ENCODE peak calls at places on chromosomes 7 and 10, in four cellular contexts. J, K, P and N are unnamed samples.

GRCh38 chr10:72076756-72077155 is 11.6 kb downstream of the SPOCK2 start:
- DNase-seq in K (no peak), J (no peak), P (no peak), N (no peak)

GRCh38 chr7:44921607-44922350 is 36.4 kb upstream of the PURB start:
- DNase-seq in K (peak; percentile 66), P (peak; percentile 99), J (peak; percentile 70), N (peak; percentile 71)

GRCh38 chr10:112988839-112989406 is 38.9 kb downstream of the TCF7L2 start:
- DNase-seq in P (no peak), K (no peak), J (no peak), N (no peak)

GRCh38 chr7:47091141-47091540 is 490.8 kb downstream of the TNS3 start:
- DNase-seq in J (no peak), P (no peak), K (peak; percentile 87), N (peak; percentile 68)

GRCh38 chr7:102080371-102081243 is 206.1 kb upstream of the SH2B2 start:
- DNase-seq in J (no peak), P (no peak), K (no peak), N (no peak)

GRCh38 chr10:91103384-91104184 is 116.9 kb upstream of the PCGF5 start:
- DNase-seq in P (no peak), K (no peak), J (no peak), N (no peak)

GRCh38 chr7:28666144-28666543 is 253.8 kb downstream of the CREB5 start:
- DNase-seq in J (peak; percentile 76), K (peak; percentile 23), P (no peak), N (no peak)

GRCh38 chr7:34596887-34597286 is 61.1 kb upstream of the NPSR1 start:
- DNase-seq in K (peak; percentile 7), J (no peak), P (no peak), N (peak; percentile 13)